ENCODE peak calls at places on chromosomes 6 and 20, in five cellular contexts. T, X, N, V and U are unnamed samples.

GRCh38 chr6:148200302-148200701 is 142.3 kb upstream of the SASH1 start:
- DNase-seq in T (no peak), X (no peak), N (no peak), V (no peak), U (no peak)

GRCh38 chr6:98828991-98829411 is 5.4 kb upstream of the POU3F2 start:
- DNase-seq in T (no peak), X (no peak), N (no peak), V (no peak), U (no peak)

GRCh38 chr6:29964904-29965872 is 22.9 kb downstream of the HLA-A start:
- DNase-seq in T (peak; percentile 67), X (peak; percentile 97), N (peak; percentile 64), V (peak; percentile 45), U (peak; percentile 72)

GRCh38 chr20:31543966-31544598 is 29.8 kb downstream of the HM13 start:
- DNase-seq in T (peak; percentile 97), X (no peak), N (peak; percentile 66), V (no peak), U (no peak)

GRCh38 chr6:148231572-148231971 is 111.1 kb upstream of the SASH1 start:
- DNase-seq in T (peak; percentile 72), X (no peak), N (peak; percentile 10), V (no peak), U (peak; percentile 63)

GRCh38 chr20:21105429-21106170 is 558 bp downstream of the LINC00237 start:
- DNase-seq in T (peak; percentile 5), X (no peak), N (no peak), V (no peak), U (no peak)

GRCh38 chr20:53982624-53983023 is 87.8 kb downstream of the BCAS1 start:
- DNase-seq in T (no peak), X (no peak), N (no peak), V (no peak), U (no peak)

GRCh38 chr20:43910564-43910963 is 4.1 kb upstream of the TOX2 start:
- DNase-seq in T (no peak), X (no peak), N (no peak), V (no peak), U (no peak)

GRCh38 chr20:31673943-31674463 is 36.3 kb downstream of the COX4I2 start:
- DNase-seq in T (no peak), X (no peak), N (no peak), V (no peak), U (no peak)

GRCh38 chr6:22308939-22309338 is 12.1 kb upstream of the PRL start:
- DNase-seq in T (no peak), X (no peak), N (no peak), V (no peak), U (no peak)

GRCh38 chr6:45563092-45563491 is 185.4 kb upstream of the SUPT3H start:
- DNase-seq in T (no peak), X (no peak), N (no peak), V (no peak), U (no peak)

GRCh38 chr6:7234547-7234946 is 78.5 kb downstream of the SSR1 start:
- DNase-seq in T (no peak), X (no peak), N (no peak), V (no peak), U (no peak)

GRCh38 chr20:34522969-34523871 is 7.0 kb downstream of the DYNLRB1 start:
- DNase-seq in T (peak; percentile 45), X (peak; percentile 79), N (peak; percentile 63), V (no peak), U (no peak)

GRCh38 chr20:63577317-63577894 is 3.4 kb upstream of the HELZ2 start:
- DNase-seq in T (no peak), X (no peak), N (no peak), V (no peak), U (no peak)

GRCh38 chr20:6886065-6886729 is 118.7 kb downstream of the BMP2 start:
- DNase-seq in T (no peak), X (no peak), N (no peak), V (no peak), U (no peak)

GRCh38 chr6:57089265-57089664 is 723 bp upstream of the ZNF451 start:
- DNase-seq in T (no peak), X (no peak), N (peak; percentile 19), V (no peak), U (no peak)

GRCh38 chr6:157756708-157757429 is 66.2 kb upstream of the SNX9 start:
- DNase-seq in T (peak; percentile 74), X (peak; percentile 86), N (peak; percentile 68), V (peak; percentile 59), U (peak; percentile 50)

GRCh38 chr6:14187408-14187807 is 69.8 kb downstream of the CD83 start:
- DNase-seq in T (no peak), X (no peak), N (no peak), V (no peak), U (no peak)